ENCODE peak calls at places on chromosomes 2 and 18, in nine cellular contexts. N is stomach; Y is cardiac muscle cell; C is colonic mucosa; P is CD8-positive, alpha-beta memory T cell; H is right atrium auricular region; B is lung; V is fibroblast of lung; E is effector memory CD4-positive, alpha-beta T cell. O is an unnamed sample.

GRCh38 chr2:128544321-128545037 is 225.8 kb upstream of the HS6ST1 start:
- DNase-seq in N (peak; percentile 18), Y (no peak), C (no peak), P (no peak), H (no peak), B (no peak), V (no peak), E (no peak), O (no peak)

GRCh38 chr2:109513749-109514588 is 99.8 kb downstream of the SEPTIN10 start:
- DNase-seq in N (no peak), Y (peak; percentile 91), C (peak; percentile 29), P (no peak), H (peak; percentile 71), B (peak; percentile 45), V (peak; percentile 93), E (no peak), O (peak; percentile 28)

GRCh38 chr18:67517224-67517765 is 775 bp upstream of the DSEL start:
- DNase-seq in N (no peak), Y (no peak), C (no peak), P (no peak), H (peak; percentile 62), B (no peak), V (no peak), E (no peak), O (no peak)

GRCh38 chr2:208129804-208130712 is at the start of gene CRYGC:
- DNase-seq in N (no peak), Y (no peak), C (peak; percentile 25), P (no peak), H (no peak), B (no peak), V (no peak), E (no peak), O (no peak)

GRCh38 chr18:62973689-62974088 is 258.3 kb downstream of the PHLPP1 start:
- DNase-seq in N (no peak), Y (no peak), C (no peak), P (no peak), H (no peak), B (no peak), V (no peak), E (no peak), O (no peak)

GRCh38 chr18:50473896-50474295 is 86.0 kb upstream of the MAPK4 start:
- DNase-seq in N (no peak), Y (no peak), C (no peak), P (no peak), H (no peak), B (no peak), V (no peak), E (no peak), O (no peak)

GRCh38 chr18:58227361-58227930 is 183.4 kb downstream of the NEDD4L start:
- DNase-seq in N (no peak), Y (no peak), C (no peak), P (no peak), H (no peak), B (no peak), V (no peak), E (no peak), O (no peak)

GRCh38 chr2:170766693-170767092 is 3.5 kb upstream of the ERICH2 start:
- DNase-seq in N (no peak), Y (no peak), C (no peak), P (no peak), H (no peak), B (no peak), V (no peak), E (no peak), O (no peak)

GRCh38 chr2:86552889-86553288 is 10.4 kb downstream of the CHMP3 start:
- DNase-seq in N (no peak), Y (no peak), C (no peak), P (peak; percentile 73), H (no peak), B (no peak), V (no peak), E (no peak), O (no peak)

GRCh38 chr2:97645112-97645699 is 656 bp upstream of the COX5B start:
- DNase-seq in N (no peak), Y (peak; percentile 34), C (no peak), P (no peak), H (no peak), B (no peak), V (no peak), E (no peak), O (no peak)

GRCh38 chr2:211416373-211416772 is 860.0 kb downstream of the CPS1 start:
- DNase-seq in N (no peak), Y (no peak), C (no peak), P (no peak), H (no peak), B (no peak), V (no peak), E (no peak), O (no peak)

GRCh38 chr2:10757814-10758286 is 36.4 kb downstream of the ATP6V1C2 start:
- DNase-seq in N (no peak), Y (no peak), C (no peak), P (no peak), H (no peak), B (no peak), V (no peak), E (no peak), O (no peak)

GRCh38 chr2:210421916-210422315 is 54.6 kb downstream of the LANCL1 start:
- DNase-seq in N (no peak), Y (peak; percentile 94), C (no peak), P (no peak), H (no peak), B (no peak), V (no peak), E (no peak), O (peak; percentile 68)

GRCh38 chr2:130162968-130163367 is 18.1 kb upstream of the CCDC74B start:
- DNase-seq in N (no peak), Y (no peak), C (no peak), P (no peak), H (no peak), B (no peak), V (no peak), E (no peak), O (no peak)

GRCh38 chr18:37330173-37330572 is 235.4 kb downstream of the CELF4 start:
- DNase-seq in N (no peak), Y (no peak), C (no peak), P (no peak), H (no peak), B (no peak), V (no peak), E (no peak), O (no peak)
- H3K4me3 ChIP-seq in N (no peak overlapping the region), Y (no peak overlapping the region), C (no peak overlapping the region), P (no peak overlapping the region), H (no peak overlapping the region), B (no peak overlapping the region), V (no peak overlapping the region), E (no peak overlapping the region), O (no peak overlapping the region)

GRCh38 chr18:45666520-45666919 is 51.2 kb downstream of the SLC14A2 start:
- DNase-seq in N (no peak), Y (no peak), C (no peak), P (no peak), H (no peak), B (no peak), V (no peak), E (no peak), O (no peak)

GRCh38 chr18:45667056-45667455 is 51.8 kb downstream of the SLC14A2 start:
- DNase-seq in N (no peak), Y (no peak), C (no peak), P (no peak), H (no peak), B (no peak), V (no peak), E (no peak), O (no peak)

GRCh38 chr18:45664824-45665763 is 49.8 kb downstream of the SLC14A2 start:
- DNase-seq in N (peak; percentile 71), Y (peak; percentile 75), C (peak; percentile 61), P (peak; percentile 62), H (peak; percentile 85), B (peak; percentile 61), V (peak; percentile 72), E (peak; percentile 34), O (peak; percentile 63)

GRCh38 chr18:45663646-45664045 is 48.4 kb downstream of the SLC14A2 start:
- DNase-seq in N (no peak), Y (no peak), C (no peak), P (no peak), H (no peak), B (no peak), V (no peak), E (no peak), O (no peak)

GRCh38 chr18:45666006-45666405 is 50.7 kb downstream of the SLC14A2 start:
- DNase-seq in N (no peak), Y (no peak), C (no peak), P (no peak), H (no peak), B (no peak), V (no peak), E (no peak), O (no peak)
- H3K27ac ChIP-seq in N (peak overlapping the region; percentile 16), Y (peak overlapping the region; percentile 22), C (no peak overlapping the region), P (no peak overlapping the region), H (no peak overlapping the region), B (no peak overlapping the region), V (no peak overlapping the region), E (peak overlapping the region; percentile 19), O (no peak overlapping the region)

DNA sequence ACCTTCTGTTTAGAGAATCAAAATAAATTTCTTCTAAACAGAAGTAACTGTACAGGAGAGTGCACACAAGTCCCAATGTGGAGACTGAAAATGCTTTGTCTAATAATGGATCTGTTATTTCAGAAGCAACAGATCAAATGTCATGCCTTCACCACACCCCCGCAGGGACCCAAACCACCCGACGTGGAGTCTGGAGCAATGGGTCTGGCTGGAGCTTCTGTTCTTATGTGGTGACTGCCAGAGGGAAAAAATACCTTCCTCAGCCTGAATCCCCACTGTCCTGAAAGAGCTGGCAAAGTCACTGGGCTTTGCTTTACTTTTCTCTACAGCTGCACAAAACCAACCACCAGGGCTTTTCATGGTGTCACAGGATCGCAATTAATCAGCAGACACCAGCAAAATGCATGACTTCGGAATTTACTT is 119.0 kb upstream of the ZFP36L2 start:
- DNase-seq in N (no peak), Y (no peak), C (no peak), P (no peak), H (peak; percentile 69), B (no peak), V (no peak), E (no peak), O (no peak)
- H3K4me1 ChIP-seq in N (peaks cover 58% of the 10 kb centered on the region), Y (peaks cover 86% of the 10 kb centered on the region), C (peaks cover 3% of the 10 kb centered on the region), P (no peaks in the 10 kb centered on the region), H (peaks cover 80% of the 10 kb centered on the region), B (peaks cover 35% of the 10 kb centered on the region), V (peaks cover 26% of the 10 kb centered on the region), E (no peaks in the 10 kb centered on the region), O (peaks cover 65% of the 10 kb centered on the region)

GRCh38 chr2:235432741-235433520 is 60.9 kb upstream of the AGAP1 start:
- DNase-seq in N (no peak), Y (no peak), C (no peak), P (no peak), H (no peak), B (no peak), V (no peak), E (no peak), O (no peak)

GRCh38 chr2:235430366-235431083 is 63.3 kb upstream of the AGAP1 start:
- DNase-seq in N (no peak), Y (no peak), C (no peak), P (no peak), H (no peak), B (no peak), V (no peak), E (no peak), O (no peak)

DNA sequence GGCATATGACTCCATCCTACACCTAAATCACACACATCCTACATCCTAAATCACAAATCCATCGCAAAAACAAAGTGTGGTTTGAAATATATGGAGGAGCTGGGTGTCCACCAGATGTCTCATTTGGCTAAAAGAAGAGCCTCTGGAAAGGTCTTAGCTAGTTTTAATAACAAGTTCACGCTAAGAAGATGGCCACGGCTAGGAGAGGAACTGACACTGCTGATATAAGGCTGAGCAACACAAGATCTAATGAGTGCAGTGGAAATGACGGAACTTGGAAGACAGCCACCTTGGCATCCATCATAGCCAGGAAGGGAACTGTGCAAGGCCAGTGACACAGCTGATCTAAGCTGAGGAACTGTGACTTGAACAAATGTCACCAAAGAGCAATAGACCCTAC is 60.0 kb upstream of the AGAP1 start:
- DNase-seq in N (peak; percentile 57), Y (peak; percentile 46), C (peak; percentile 32), P (no peak), H (peak; percentile 88), B (peak; percentile 43), V (peak; percentile 43), E (no peak), O (no peak)
- H3K4me3 ChIP-seq in N (no peak overlapping the region), Y (no peak overlapping the region), C (no peak overlapping the region), P (no peak overlapping the region), H (no peak overlapping the region), B (no peak overlapping the region), V (no peak overlapping the region), E (no peak overlapping the region), O (no peak overlapping the region)

O was measured in SJSA1.